ENCODE peak calls at places on chromosomes 6 and 20, in four cellular contexts. P is SK-N-SH, Z is HepG2, C is GM12878. D is an unnamed sample.

GRCh38 chr6:19289408-19289967 is 547.7 kb upstream of the ID4 start:
- DNase-seq in P (no peak), Z (no peak), C (no peak), D (no peak)

GRCh38 chr6:160360955-160361354 is 12.8 kb downstream of the SLC22A3 start:
- DNase-seq in P (no peak), Z (no peak), C (no peak), D (no peak)

GRCh38 chr6:71333700-71334099 is 45.1 kb downstream of the OGFRL1 start:
- DNase-seq in Z (no peak), P (no peak), C (no peak), D (peak; percentile 65)

GRCh38 chr6:167416676-167417430 is 92.0 kb downstream of the TTLL2 start:
- DNase-seq in C (no peak), Z (no peak), P (peak; percentile 67), D (no peak)

GRCh38 chr6:12190252-12190651 is 99.9 kb upstream of the EDN1 start:
- DNase-seq in C (no peak), Z (no peak), P (no peak), D (no peak)

GRCh38 chr6:10491463-10491862 is 29.7 kb upstream of the GCNT2 start:
- DNase-seq in C (no peak), P (no peak), Z (no peak), D (no peak)

GRCh38 chr6:139129284-139129683 is 5.6 kb upstream of the HECA start:
- DNase-seq in C (no peak), Z (no peak), P (no peak), D (no peak)

GRCh38 chr6:56642366-56643261 is at the start of gene DST:
- DNase-seq in P (no peak), Z (peak; percentile 81), C (no peak), D (peak; percentile 26)

GRCh38 chr20:32458837-32459220 is 100.7 kb downstream of the ASXL1 start:
- DNase-seq in P (no peak), C (no peak), Z (no peak), D (no peak)

GRCh38 chr6:85641916-85642773 is 541 bp downstream of the SYNCRIP start:
- DNase-seq in P (peak; percentile 53), C (no peak), Z (peak; percentile 35), D (no peak)

GRCh38 chr6:108771421-108771820 is 76.8 kb upstream of the ARMC2 start:
- DNase-seq in P (no peak), C (no peak), Z (no peak), D (no peak)

GRCh38 chr6:38413097-38413800 is 226.5 kb downstream of the BTBD9 start:
- DNase-seq in Z (no peak), C (no peak), P (no peak), D (no peak)

GRCh38 chr6:73657201-73657600 is 3.4 kb upstream of the SLC17A5 start:
- DNase-seq in Z (no peak), P (no peak), C (no peak), D (no peak)

DNA sequence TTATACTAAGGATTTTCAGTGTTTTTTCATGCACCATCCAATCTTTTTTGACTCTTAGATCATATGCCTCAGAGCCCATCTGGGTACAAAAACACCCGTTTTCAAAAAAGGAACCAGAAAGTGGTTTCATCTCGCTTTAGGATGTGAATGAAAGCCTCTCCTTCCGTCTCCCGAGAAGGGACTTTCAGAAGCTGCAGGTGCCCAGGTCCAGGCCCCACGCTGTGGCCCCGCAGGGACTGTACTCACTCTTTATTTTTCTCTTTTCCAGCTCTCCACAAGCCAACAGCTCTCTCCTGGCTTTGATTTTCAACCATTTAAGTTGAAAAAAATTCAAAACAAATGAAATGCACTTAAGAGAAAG is 467.5 kb downstream of the PREX1 start:
- DNase-seq in Z (no peak), P (no peak), C (peak; percentile 68), D (no peak)
- TF ChIP-seq PBX3 in Z (no peak), P (no peak), C (no peak), D (no peak)

GRCh38 chr6:30979076-30979475 is 4.4 kb upstream of the MUC21 start:
- DNase-seq in Z (no peak), P (no peak), C (no peak), D (no peak)

GRCh38 chr6:30979690-30980089 is 3.8 kb upstream of the MUC21 start:
- DNase-seq in P (no peak), C (no peak), Z (no peak), D (no peak)

GRCh38 chr6:30983439-30983838 is at the start of gene MUC21:
- DNase-seq in C (no peak), Z (no peak), P (no peak), D (no peak)

GRCh38 chr6:30985490-30985889 is 2.0 kb downstream of the MUC21 start:
- DNase-seq in Z (no peak), C (no peak), P (no peak), D (no peak)

DNA sequence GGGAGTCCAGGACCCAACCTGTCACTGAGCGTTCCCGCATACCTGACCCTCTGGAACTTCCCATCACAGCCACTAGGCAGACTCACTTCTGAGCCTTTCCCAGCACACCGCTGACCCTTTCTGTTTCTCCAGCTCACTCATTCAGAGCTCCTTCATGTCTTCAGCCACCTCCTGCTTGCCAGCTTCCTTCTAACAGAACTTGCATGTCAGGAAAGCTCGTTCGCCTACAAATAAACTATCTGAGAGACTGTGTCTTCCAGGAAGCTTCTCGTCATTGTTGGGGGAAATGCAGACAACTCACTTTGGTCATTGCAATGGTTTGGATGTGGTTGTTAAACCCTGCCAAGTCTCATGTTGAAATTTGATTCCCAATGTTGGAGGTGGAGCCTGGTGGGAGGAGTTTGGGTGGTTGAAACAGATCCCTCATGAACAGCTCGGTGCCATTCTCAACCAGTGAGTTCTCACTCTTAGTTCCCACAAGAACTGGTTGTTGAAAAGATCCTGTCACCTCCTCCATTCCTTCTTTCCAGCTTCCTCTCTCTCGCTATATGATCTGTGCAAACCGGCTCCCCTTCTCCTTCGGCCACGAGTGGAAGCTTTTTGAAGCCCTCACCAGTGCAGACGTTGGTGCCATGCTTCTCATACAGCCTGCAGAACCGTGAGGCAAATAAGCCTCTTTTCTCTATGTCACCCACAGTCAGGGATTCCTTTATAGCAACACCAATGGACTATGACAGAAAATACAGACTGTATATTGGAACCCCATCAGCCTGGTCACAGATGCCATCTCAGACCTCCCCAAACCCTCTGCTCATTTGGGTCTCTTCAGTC is 1.4 kb upstream of the MUC21 start:
- DNase-seq in Z (peak; percentile 37), C (no peak), P (no peak), D (peak; percentile 14)
- TF ChIP-seq PBX3 in Z (no peak), C (no peak), P (no peak), D (no peak)

GRCh38 chr6:166237611-166238010 is 70.0 kb upstream of the TBXT start:
- DNase-seq in C (no peak), P (no peak), Z (no peak), D (no peak)
- TF ChIP-seq PBX3 in C (no peak), P (no peak), Z (no peak), D (no peak)

GRCh38 chr6:153003294-153003645 is 761 bp upstream of the MTRF1L start:
- DNase-seq in P (peak; percentile 15), C (no peak), Z (peak; percentile 33), D (no peak)
- TF ChIP-seq PBX3 in P (no peak), C (no peak), Z (no peak), D (no peak)

GRCh38 chr6:23175391-23175790 is 606.0 kb downstream of the HDGFL1 start:
- DNase-seq in C (no peak), Z (no peak), P (no peak), D (no peak)
- TF ChIP-seq PBX3 in C (no peak), Z (no peak), P (no peak), D (no peak)